ENCODE peak calls at places on chromosomes 6 and 20, in four cellular contexts. One of them, this sample, is unnamed.

GRCh38 chr6:85360794-85361642 is 88.9 kb upstream of the NT5E start:
- DNase-seq in A549: peak
- DNase-seq in K562: no peak
- DNase-seq in HepG2: peak
- DNase-seq in this sample: no peak

GRCh38 chr6:142313284-142313683 is 11.5 kb downstream of the ADGRG6 start:
- DNase-seq in A549: no peak
- DNase-seq in K562: no peak
- DNase-seq in HepG2: no peak
- DNase-seq in this sample: no peak

GRCh38 chr6:15464211-15464725 is 198.6 kb downstream of the DTNBP1 start:
- DNase-seq in A549: peak
- DNase-seq in K562: peak
- DNase-seq in HepG2: peak
- DNase-seq in this sample: no peak

GRCh38 chr6:99185525-99185924 is 163.9 kb downstream of the FAXC start:
- DNase-seq in A549: no peak
- DNase-seq in K562: no peak
- DNase-seq in HepG2: no peak
- DNase-seq in this sample: no peak

GRCh38 chr6:28220164-28221133 is 4.6 kb upstream of the ZSCAN9 start:
- DNase-seq in A549: no peak
- DNase-seq in K562: no peak
- DNase-seq in HepG2: no peak
- DNase-seq in this sample: no peak

GRCh38 chr6:161169690-161170089 is 104.2 kb downstream of the AGPAT4 start:
- DNase-seq in A549: no peak
- DNase-seq in K562: peak
- DNase-seq in HepG2: no peak
- DNase-seq in this sample: no peak

GRCh38 chr20:54254596-54254995 is 46.7 kb downstream of the PFDN4 start:
- DNase-seq in A549: no peak
- DNase-seq in K562: no peak
- DNase-seq in HepG2: no peak
- DNase-seq in this sample: no peak

GRCh38 chr6:169101981-169102380 is 151.7 kb downstream of the THBS2 start:
- DNase-seq in A549: no peak
- DNase-seq in K562: no peak
- DNase-seq in HepG2: no peak
- DNase-seq in this sample: no peak

GRCh38 chr6:27726620-27727023 is 185.6 kb downstream of the OR2B2 start:
- DNase-seq in A549: peak
- DNase-seq in K562: peak
- DNase-seq in HepG2: peak
- DNase-seq in this sample: no peak

GRCh38 chr6:170459451-170459850 is 93.7 kb downstream of the PSMB1 start:
- DNase-seq in A549: no peak
- DNase-seq in K562: no peak
- DNase-seq in HepG2: no peak
- DNase-seq in this sample: peak

GRCh38 chr20:44516491-44516890 is 5.4 kb downstream of the SERINC3 start:
- DNase-seq in A549: no peak
- DNase-seq in K562: no peak
- DNase-seq in HepG2: no peak
- DNase-seq in this sample: no peak

GRCh38 chr6:21769405-21769851 is 175.9 kb downstream of the SOX4 start:
- DNase-seq in A549: no peak
- DNase-seq in K562: no peak
- DNase-seq in HepG2: no peak
- DNase-seq in this sample: no peak

DNA sequence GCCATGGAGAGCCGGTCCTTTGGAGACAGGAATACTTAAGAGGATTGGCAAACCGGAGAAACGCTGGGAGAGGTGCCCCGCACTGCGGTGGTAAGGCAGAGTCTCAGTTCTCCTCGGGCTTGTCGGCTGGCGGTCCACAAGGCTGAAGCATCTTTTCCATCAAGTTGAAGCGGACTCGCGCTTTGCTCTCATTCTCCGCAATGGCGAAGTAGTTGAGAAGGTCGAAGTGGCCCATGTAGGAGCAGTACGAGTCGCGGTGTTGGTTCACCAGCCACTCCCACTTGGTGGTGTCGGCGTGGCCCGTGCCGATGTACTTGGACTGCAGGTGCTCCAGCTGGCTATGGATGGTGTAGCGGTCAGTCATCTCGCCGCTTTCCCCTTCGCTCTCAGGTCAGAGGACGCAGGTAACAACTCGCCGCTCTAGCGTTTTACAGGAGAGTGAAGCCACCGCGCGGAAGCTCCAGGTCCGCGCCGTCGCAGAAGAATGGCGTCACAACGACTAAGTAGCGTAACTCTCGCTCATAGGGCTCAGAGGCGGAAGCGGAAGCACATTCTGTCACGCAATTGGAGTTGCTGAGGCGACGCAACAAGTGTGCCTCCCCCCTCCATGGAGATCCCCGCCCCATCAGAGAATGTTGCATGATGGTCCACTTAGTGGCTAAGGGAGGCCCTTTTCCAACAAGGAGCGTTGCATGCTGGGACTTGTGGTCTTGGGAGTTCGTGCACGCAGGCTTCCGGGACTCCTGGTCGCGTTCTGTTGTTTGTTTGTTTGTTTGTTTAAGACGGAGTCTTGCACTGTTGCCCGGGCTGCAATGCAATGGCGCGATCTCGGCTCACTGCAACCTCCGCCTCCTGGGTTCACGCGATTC is at the start of gene SF3B5:
- DNase-seq in A549: peak
- DNase-seq in K562: peak
- DNase-seq in HepG2: peak
- DNase-seq in this sample: peak
- TF ChIP-seq POLR2A in A549: peak
- TF ChIP-seq POLR2A in K562: peak
- TF ChIP-seq POLR2A in HepG2: peak
- TF ChIP-seq POLR2A in this sample: peak

GRCh38 chr20:57834306-57834863 is 124.6 kb upstream of the PMEPA1 start:
- DNase-seq in A549: no peak
- DNase-seq in K562: no peak
- DNase-seq in HepG2: no peak
- DNase-seq in this sample: no peak

GRCh38 chr20:57831326-57831991 is 121.6 kb upstream of the PMEPA1 start:
- DNase-seq in A549: no peak
- DNase-seq in K562: no peak
- DNase-seq in HepG2: no peak
- DNase-seq in this sample: no peak

GRCh38 chr20:57830515-57830895 is 120.7 kb upstream of the PMEPA1 start:
- DNase-seq in A549: no peak
- DNase-seq in K562: no peak
- DNase-seq in HepG2: no peak
- DNase-seq in this sample: no peak

GRCh38 chr20:57829805-57830514 is 120.1 kb upstream of the PMEPA1 start:
- DNase-seq in A549: no peak
- DNase-seq in K562: no peak
- DNase-seq in HepG2: no peak
- DNase-seq in this sample: no peak

DNA sequence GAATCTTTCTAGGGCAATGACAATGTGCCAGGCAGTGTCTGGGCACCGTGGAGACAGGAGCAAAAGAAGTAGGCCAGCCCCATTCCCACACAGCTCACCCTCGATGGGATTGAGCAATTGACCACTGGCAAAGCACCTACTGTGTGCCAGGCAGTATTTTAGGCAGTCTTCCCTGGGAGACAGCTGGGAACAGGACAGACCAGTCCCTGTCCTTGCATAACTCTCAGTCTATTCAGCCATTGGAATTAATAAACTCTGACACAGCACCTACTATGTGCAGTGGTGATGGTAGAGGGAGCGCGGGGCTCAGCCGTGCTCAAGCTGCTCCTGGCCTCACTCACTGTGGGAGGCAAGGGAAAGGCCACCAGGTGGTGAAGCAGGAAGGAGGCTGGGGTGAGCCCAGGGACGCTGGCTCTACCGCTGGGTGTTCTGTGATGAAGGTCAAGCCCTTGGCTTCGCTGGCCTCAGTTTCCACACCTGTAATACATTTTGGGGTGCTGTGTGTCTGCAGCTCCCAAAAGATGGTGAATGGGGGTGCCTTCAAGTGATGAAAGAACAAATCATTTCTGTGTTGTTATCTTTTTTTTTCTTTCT is 122.3 kb upstream of the PMEPA1 start:
- DNase-seq in A549: no peak
- DNase-seq in K562: no peak
- DNase-seq in HepG2: no peak
- DNase-seq in this sample: no peak
- TF ChIP-seq JUNB in A549: no peak
- TF ChIP-seq JUNB in K562: no peak
- TF ChIP-seq JUNB in HepG2: no peak
- TF ChIP-seq JUNB in this sample: no peak

GRCh38 chr6:144094731-144095133 is 641 bp downstream of the SF3B5 start:
- DNase-seq in A549: no peak
- DNase-seq in K562: no peak
- DNase-seq in HepG2: no peak
- DNase-seq in this sample: no peak
- TF ChIP-seq POLR2A in A549: no peak
- TF ChIP-seq POLR2A in K562: no peak
- TF ChIP-seq POLR2A in HepG2: no peak
- TF ChIP-seq POLR2A in this sample: no peak

DNA sequence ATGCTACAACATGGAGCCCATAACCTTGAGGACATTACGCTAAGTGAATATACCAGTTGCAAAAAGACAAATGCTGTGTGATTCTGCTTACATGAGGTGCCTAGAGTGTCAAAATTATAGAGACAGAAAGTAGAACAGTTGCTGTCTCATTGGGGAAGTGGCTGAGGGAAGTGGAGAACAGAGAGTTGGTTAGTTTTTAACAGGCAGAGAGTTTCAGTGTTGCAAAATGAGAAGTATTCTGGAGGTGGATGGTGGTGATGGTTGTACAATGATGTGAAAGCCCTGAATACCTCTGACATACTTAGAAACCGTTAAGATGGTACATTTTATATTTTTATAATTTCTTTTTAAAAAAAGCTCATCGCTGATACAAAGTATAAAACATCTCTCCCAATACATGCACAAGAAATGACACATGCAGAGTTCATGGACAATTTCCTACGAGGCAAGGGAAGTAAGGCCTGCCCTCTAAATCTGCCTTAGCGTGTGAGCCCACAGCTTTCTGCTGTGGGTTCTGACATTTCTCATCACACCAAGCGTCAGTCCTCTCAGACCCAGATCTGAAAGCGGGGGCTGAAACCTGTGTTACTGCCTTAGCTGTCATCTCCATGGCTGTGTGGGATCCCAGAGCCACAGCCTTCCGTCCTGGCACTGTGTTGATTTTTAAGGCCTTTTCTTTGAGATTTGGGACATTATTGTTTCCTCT is 126.0 kb downstream of the RNASET2 start:
- DNase-seq in A549: no peak
- DNase-seq in K562: no peak
- DNase-seq in HepG2: no peak
- DNase-seq in this sample: peak
- TF ChIP-seq JUNB in A549: no peak
- TF ChIP-seq JUNB in K562: no peak
- TF ChIP-seq JUNB in HepG2: no peak
- TF ChIP-seq JUNB in this sample: peak

GRCh38 chr6:108778421-108779186 is 69.6 kb upstream of the ARMC2 start:
- DNase-seq in A549: no peak
- DNase-seq in K562: no peak
- DNase-seq in HepG2: no peak
- DNase-seq in this sample: no peak
- TF ChIP-seq POLR2A in A549: no peak
- TF ChIP-seq POLR2A in K562: no peak
- TF ChIP-seq POLR2A in HepG2: no peak
- TF ChIP-seq POLR2A in this sample: no peak

GRCh38 chr6:134810402-134810801 is 139.5 kb downstream of the ALDH8A1 start:
- DNase-seq in A549: no peak
- DNase-seq in K562: no peak
- DNase-seq in HepG2: no peak
- DNase-seq in this sample: no peak
- TF ChIP-seq JUNB in A549: no peak
- TF ChIP-seq JUNB in K562: no peak
- TF ChIP-seq JUNB in HepG2: no peak
- TF ChIP-seq JUNB in this sample: no peak

This sample was measured in GM12878.